ENCODE peak calls at places on chromosomes 5 and 9, in five cellular contexts. G is cardiac fibroblast, C is cardiac muscle cell, E is endodermal cell, U is uterus. D is an unnamed sample.

GRCh38 chr9:130171226-130172148 is 717 bp upstream of the NCS1 start:
- DNase-seq in G (no peak), C (no peak), E (peak), U (no peak), D (no peak)

GRCh38 chr5:180900178-180900577 is 1.2 kb downstream of the BTNL8 start:
- DNase-seq in G (no peak), C (no peak), E (no peak), U (no peak), D (no peak)

GRCh38 chr9:106619211-106619610 is 243.8 kb upstream of the ZNF462 start:
- DNase-seq in G (no peak), C (peak), E (no peak), U (no peak), D (no peak)

GRCh38 chr5:142934335-142934734 is 164.2 kb downstream of the ARHGAP26 start:
- DNase-seq in G (no peak), C (no peak), E (no peak), U (no peak), D (no peak)

GRCh38 chr5:154480847-154481246 is 2.8 kb upstream of the HAND1 start:
- DNase-seq in G (no peak), C (no peak), E (peak), U (no peak), D (no peak)

GRCh38 chr5:5492087-5492933 is 69.8 kb downstream of the ICE1 start:
- DNase-seq in G (peak), C (peak), E (peak), U (no peak), D (no peak)

GRCh38 chr9:76232861-76233499 is 161.2 kb downstream of the RFK start:
- DNase-seq in G (no peak), C (no peak), E (no peak), U (no peak), D (no peak)

GRCh38 chr5:79070002-79070567 is 518 bp downstream of the BHMT2 start:
- DNase-seq in G (peak), C (peak), E (no peak), U (peak), D (no peak)

GRCh38 chr5:118044169-118044568 is 944.2 kb downstream of the DTWD2 start:
- DNase-seq in G (no peak), C (no peak), E (no peak), U (no peak), D (no peak)

GRCh38 chr5:92641031-92641962 is 939.7 kb downstream of the NR2F1-AS1 start:
- DNase-seq in G (peak), C (peak), E (no peak), U (no peak), D (peak)

GRCh38 chr5:13957032-13957645 is 12.7 kb upstream of the DNAH5 start:
- DNase-seq in G (peak), C (peak), E (peak), U (no peak), D (peak)

GRCh38 chr5:159735749-159736660 is 180.3 kb upstream of the ADRA1B start:
- DNase-seq in G (no peak), C (no peak), E (no peak), U (no peak), D (no peak)

GRCh38 chr5:147534172-147534951 is 24.5 kb upstream of the DPYSL3 start:
- DNase-seq in G (peak), C (peak), E (no peak), U (no peak), D (no peak)

GRCh38 chr5:104088876-104089778 is 526.5 kb upstream of the NUDT12 start:
- DNase-seq in G (no peak), C (no peak), E (no peak), U (no peak), D (no peak)

GRCh38 chr9:108463927-108464606 is 391.7 kb downstream of the ACTL7B start:
- DNase-seq in G (peak), C (peak), E (no peak), U (no peak), D (no peak)

GRCh38 chr9:31908158-31908890 is 476.1 kb upstream of the ACO1 start:
- DNase-seq in G (no peak), C (no peak), E (no peak), U (no peak), D (no peak)

GRCh38 chr9:88659126-88659525 is 124.1 kb downstream of the NXNL2 start:
- DNase-seq in G (no peak), C (no peak), E (no peak), U (no peak), D (no peak)

GRCh38 chr5:126450388-126450787 is 27.2 kb downstream of the GRAMD2B start:
- DNase-seq in G (peak), C (no peak), E (no peak), U (no peak), D (no peak)

DNA sequence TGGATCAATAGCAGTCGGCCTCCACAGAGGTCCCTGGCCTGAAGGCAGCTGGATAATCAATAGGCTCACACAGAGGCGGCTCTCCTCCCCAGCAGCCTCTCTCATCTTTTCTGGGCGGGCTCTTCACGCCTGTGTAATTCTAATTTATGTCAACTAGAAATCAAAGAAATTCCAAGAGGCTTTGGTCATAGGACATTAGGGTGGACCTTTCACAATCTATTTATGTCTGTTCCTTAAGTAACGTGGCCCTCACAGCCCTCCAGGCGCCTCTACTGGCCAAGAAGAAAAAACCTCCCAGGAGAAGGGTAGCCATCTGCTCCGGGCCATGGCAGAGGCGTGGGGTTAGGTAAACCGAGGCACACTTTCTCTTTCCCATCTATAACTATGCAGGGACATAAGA is 205.1 kb upstream of the EFNA5 start:
- DNase-seq in G (peak), C (peak), E (peak), U (peak), D (no peak)
- TF ChIP-seq CTCF in G (no peak), C (no peak), E (peak), U (peak), D (no peak)

DNA sequence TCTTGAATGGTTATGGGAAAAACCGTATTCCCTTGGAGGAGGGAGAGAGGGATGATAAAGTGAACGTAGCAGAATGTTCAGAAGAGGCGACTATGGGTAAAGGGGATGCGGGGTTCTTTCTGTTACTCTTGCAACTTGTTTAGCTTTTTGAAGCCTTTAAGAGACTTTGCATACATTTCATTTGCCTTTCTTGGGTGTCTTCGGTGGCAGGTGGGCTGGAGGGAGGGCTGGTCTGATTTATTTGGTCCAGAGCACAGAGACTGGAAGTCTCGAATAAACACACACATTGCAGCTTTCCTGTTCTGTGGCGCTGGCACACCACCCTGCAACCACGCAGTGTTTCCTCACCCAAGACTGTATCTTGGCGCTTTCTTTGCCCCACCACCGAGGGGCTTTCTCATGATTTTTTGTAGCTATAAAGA is 23.2 kb downstream of the TTF1 start:
- DNase-seq in G (no peak), C (no peak), E (no peak), U (no peak), D (no peak)
- TF ChIP-seq CTCF in G (no peak), C (no peak), E (no peak), U (no peak), D (no peak)

DNA sequence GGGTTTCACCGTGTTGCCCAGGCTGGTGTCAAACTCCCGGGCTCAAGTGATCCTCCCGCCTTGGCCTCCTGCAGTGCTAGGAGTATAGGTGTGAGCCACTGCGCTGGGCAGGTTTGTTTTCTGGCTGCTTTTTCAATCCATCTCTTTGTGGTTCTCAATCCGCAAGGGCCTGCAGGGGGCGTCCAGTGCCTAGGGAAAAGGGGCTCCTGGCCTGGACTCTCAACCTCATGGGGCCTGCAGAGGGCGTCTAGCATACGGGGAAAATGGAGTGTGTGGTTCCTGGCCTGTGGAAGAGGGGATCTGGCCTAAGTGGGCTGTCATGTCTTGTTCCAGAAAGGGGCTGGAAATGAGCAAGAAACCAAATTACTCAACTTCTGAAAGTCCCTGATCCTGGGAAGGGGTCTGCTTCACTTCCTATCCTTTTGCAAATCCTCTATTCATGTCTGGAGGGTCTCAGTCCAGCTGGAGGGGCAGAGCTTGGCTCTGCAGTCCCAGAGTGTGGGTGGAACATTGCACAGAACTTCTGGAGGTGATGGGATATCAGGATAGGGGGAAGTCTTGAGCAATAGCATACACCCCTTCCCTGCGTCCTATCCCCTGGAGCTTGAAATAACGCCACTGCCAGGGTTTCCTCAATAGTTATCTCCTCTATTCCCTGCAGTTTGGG is 12.7 kb upstream of the CCL27 start:
- DNase-seq in G (peak), C (peak), E (peak), U (no peak), D (no peak)
- TF ChIP-seq CTCF in G (peak), C (peak), E (peak), U (peak), D (peak)

GRCh38 chr9:82105729-82106128 is 117.2 kb downstream of the SPATA31D1 start:
- DNase-seq in G (no peak), C (no peak), E (peak), U (no peak), D (peak)
- TF ChIP-seq CTCF in G (no peak), C (no peak), E (peak), U (no peak), D (no peak)

DNA sequence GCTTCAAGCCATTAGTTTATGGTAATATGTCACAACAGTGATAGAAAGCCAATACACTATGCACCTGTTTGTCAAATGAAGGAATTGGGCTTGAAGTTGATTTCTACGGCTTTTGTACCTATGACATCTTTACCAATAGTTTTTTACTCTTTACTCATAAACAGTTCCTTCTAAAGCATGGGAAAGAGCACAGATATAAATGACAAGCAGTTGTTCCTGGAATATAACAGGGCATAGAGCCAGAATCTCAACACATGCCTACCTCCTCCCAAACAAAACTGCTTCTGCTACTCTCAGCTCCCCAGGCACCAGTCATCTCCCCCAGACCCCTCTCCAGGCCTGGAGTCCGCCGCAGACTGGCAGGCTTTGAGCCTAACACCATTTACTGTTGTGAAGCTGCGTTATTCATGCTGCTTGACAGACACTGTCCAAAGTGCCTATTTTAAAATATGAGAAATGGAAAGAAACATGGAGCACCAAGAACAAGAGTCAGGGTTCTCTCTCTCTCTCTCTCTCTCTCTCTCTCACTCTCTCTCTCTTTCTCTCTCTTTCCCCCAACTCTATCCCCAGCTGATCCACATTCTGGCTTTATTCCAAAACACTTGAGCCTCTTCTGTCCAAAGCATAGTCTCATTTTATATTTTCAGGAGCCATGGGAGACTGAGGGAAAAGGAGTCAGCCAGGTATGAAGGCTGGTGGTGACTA is 111.6 kb downstream of the ADRB2 start:
- DNase-seq in G (no peak), C (no peak), E (no peak), U (no peak), D (no peak)
- TF ChIP-seq CTCF in G (no peak), C (no peak), E (no peak), U (no peak), D (no peak)

GRCh38 chr9:114339130-114339908 is 9.7 kb downstream of the ORM2 start:
- DNase-seq in G (peak), C (peak), E (peak), U (peak), D (no peak)
- TF ChIP-seq CTCF in G (peak), C (peak), E (peak), U (peak), D (peak)

GRCh38 chr9:134325813-134326753 is at the start of gene RXRA:
- DNase-seq in G (peak), C (peak), E (peak), U (peak), D (peak)
- TF ChIP-seq CTCF in G (no peak), C (no peak), E (peak), U (peak), D (peak)

GRCh38 chr5:140043508-140043872 is 391 bp upstream of the NRG2 start:
- DNase-seq in G (no peak), C (no peak), E (peak), U (no peak), D (no peak)
- TF ChIP-seq CTCF in G (no peak), C (no peak), E (peak), U (no peak), D (no peak)

GRCh38 chr5:60399507-60399906 is 300.5 kb downstream of the DEPDC1B start:
- DNase-seq in G (no peak), C (no peak), E (no peak), U (no peak), D (no peak)

DNA sequence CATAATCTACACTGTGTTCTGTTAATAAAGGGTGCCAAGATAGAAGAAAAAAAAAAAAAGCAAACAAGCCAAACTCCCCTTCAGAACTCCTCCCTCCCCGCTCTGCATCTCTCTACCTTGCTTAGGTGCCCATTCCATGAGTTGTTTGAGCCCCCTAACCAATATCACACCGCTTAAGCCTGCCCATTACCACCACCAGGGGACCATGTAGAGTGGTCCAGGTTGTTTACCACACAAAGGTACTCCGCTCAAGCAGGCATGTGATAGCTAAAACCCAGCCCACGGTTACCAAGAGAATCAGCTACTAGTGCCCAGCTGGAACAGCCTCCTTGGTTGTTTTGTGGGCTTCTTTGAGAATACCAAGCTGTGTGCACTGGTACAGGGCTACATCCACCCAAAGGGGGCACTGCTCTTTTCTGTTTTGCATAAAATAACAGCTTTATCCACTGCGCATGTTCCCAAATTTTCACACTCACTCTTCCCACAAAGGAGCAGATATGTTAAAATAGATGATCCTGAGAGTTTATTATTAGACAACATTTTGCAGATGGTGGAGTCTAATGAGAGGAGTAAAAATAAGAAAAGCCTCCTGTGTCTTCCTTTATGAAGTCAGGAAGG is 304.1 kb downstream of the DEPDC1B start:
- DNase-seq in G (no peak), C (peak), E (peak), U (no peak), D (no peak)
- TF ChIP-seq CTCF in G (no peak), C (peak), E (peak), U (no peak), D (no peak)

DNA sequence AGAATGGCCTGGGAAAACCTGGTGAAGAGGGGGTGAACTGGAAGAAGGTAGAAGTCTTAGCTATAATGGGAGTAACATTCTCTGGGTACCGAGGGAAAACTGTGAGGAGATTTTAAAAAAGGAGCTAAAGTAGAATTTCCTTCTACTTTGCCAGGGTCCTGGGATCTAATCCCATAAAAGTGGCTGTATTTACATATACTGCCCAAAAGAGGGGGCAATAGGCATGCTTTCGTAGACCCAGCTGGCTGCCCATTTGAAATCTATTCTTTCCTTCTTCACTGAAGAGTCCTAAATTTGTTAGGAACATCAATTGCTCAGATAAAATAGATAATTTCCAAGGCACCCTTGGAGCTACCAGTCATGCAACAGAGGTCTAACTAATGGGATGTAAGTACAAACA is 159.2 kb downstream of the CDC42SE2 start:
- DNase-seq in G (peak), C (peak), E (no peak), U (no peak), D (no peak)
- TF ChIP-seq CTCF in G (peak), C (peak), E (peak), U (peak), D (peak)